ENCODE peak calls at places on chromosomes 5 and 9, in ten cellular contexts. E is cardiac muscle cell, F is IMR-90, B is brain microvascular endothelial cell, H is body of pancreas, T is stomach, W is left lung, J is BJ, R is bronchial epithelial cell, Z is A549. I is an unnamed sample.
A peak's percentile ranks its signal among the peaks of the same experiment; 100 is the strongest.

GRCh38 chr5:139495644-139496435 is 13.3 kb upstream of the STING1 start:
- DNase-seq in E (no peak), T (no peak), W (no peak), H (no peak), R (peak; percentile 88), B (peak; percentile 37), J (no peak), F (peak; percentile 89), Z (no peak), I (no peak)

GRCh38 chr9:4741365-4742031 is 496 bp upstream of the AK3 start:
- DNase-seq in F (no peak), R (peak; percentile 15), T (peak; percentile 52), B (no peak), W (peak; percentile 79), J (no peak), H (peak; percentile 56), E (peak; percentile 54), Z (no peak), I (no peak)

GRCh38 chr9:89022071-89022721 is 30.9 kb downstream of the S1PR3 start:
- DNase-seq in H (no peak), B (peak; percentile 92), J (no peak), F (peak; percentile 26), Z (no peak), E (peak; percentile 42), T (peak; percentile 86), R (peak; percentile 73), W (peak; percentile 83), I (no peak)

GRCh38 chr5:761206-761771 is 23.2 kb downstream of the ZDHHC11B start:
- DNase-seq in E (no peak), T (peak; percentile 23), Z (no peak), B (no peak), W (peak; percentile 55), H (peak; percentile 10), R (no peak), J (no peak), F (no peak), I (no peak)

GRCh38 chr9:81363916-81364480 is 325.3 kb downstream of the TLE1 start:
- DNase-seq in J (no peak), Z (no peak), F (no peak), W (no peak), R (no peak), H (no peak), B (no peak), E (no peak), T (no peak), I (no peak)

GRCh38 chr9:127714020-127714835 is 1.2 kb downstream of the PTRH1 start:
- DNase-seq in J (no peak), W (no peak), E (no peak), Z (no peak), B (no peak), R (no peak), H (no peak), T (no peak), F (no peak), I (no peak)

GRCh38 chr5:38384396-38384795 is 126.0 kb downstream of the EGFLAM start:
- DNase-seq in W (no peak), E (no peak), T (no peak), H (no peak), J (no peak), F (no peak), R (no peak), Z (no peak), B (no peak), I (no peak)

GRCh38 chr5:65506961-65507360 is 25.2 kb upstream of the ADAMTS6 start:
- DNase-seq in T (no peak), Z (no peak), J (peak; percentile 46), B (peak; percentile 14), E (no peak), W (no peak), F (peak; percentile 65), R (peak; percentile 10), H (no peak), I (no peak)

GRCh38 chr5:72377920-72378635 is 57.9 kb downstream of the PTCD2 start:
- DNase-seq in H (no peak), B (no peak), E (no peak), T (no peak), W (no peak), J (no peak), Z (no peak), F (no peak), R (peak; percentile 61), I (no peak)

GRCh38 chr9:22829236-22829635 is 382.6 kb downstream of the DMRTA1 start:
- DNase-seq in T (no peak), J (no peak), F (no peak), B (no peak), R (no peak), E (no peak), Z (no peak), W (no peak), H (no peak), I (no peak)

GRCh38 chr9:13857521-13857920 is 456.4 kb downstream of the NFIB start:
- DNase-seq in Z (no peak), F (peak; percentile 61), W (no peak), H (no peak), E (no peak), B (peak; percentile 2), J (no peak), T (no peak), R (peak; percentile 65), I (no peak)

GRCh38 chr5:124111886-124112285 is 599.9 kb downstream of the CSNK1G3 start:
- DNase-seq in W (no peak), F (peak; percentile 11), R (peak; percentile 83), B (no peak), E (no peak), H (no peak), T (no peak), J (no peak), Z (no peak), I (no peak)

GRCh38 chr5:57176350-57176857 is 2.5 kb downstream of the GPBP1 start:
- DNase-seq in R (peak; percentile 60), B (no peak), H (no peak), Z (no peak), E (no peak), J (peak; percentile 26), F (peak; percentile 80), T (no peak), W (no peak), I (no peak)

GRCh38 chr5:90421136-90421535 is 11.6 kb upstream of the CETN3 start:
- DNase-seq in B (no peak), T (peak; percentile 29), F (peak; percentile 6), Z (peak; percentile 37), R (peak; percentile 23), W (no peak), E (peak; percentile 63), J (no peak), H (peak; percentile 25), I (no peak)

GRCh38 chr9:28976250-28976649 is 1403.0 kb upstream of the C9orf72 start:
- DNase-seq in R (no peak), B (no peak), T (no peak), J (no peak), F (no peak), W (no peak), H (no peak), Z (no peak), E (no peak), I (no peak)

GRCh38 chr9:28970241-28970654 is 1397.0 kb upstream of the C9orf72 start:
- DNase-seq in B (no peak), H (no peak), E (no peak), F (no peak), R (no peak), T (no peak), J (no peak), Z (no peak), W (no peak), I (no peak)

GRCh38 chr9:28976684-28977083 is 1403.4 kb upstream of the C9orf72 start:
- DNase-seq in W (no peak), J (no peak), E (no peak), F (no peak), T (no peak), R (no peak), B (no peak), Z (no peak), H (no peak), I (no peak)

GRCh38 chr9:28971881-28972280 is 1398.6 kb upstream of the C9orf72 start:
- DNase-seq in R (no peak), T (no peak), W (no peak), J (no peak), Z (peak; percentile 13), B (no peak), F (no peak), E (no peak), H (no peak), I (no peak)
- TF ChIP-seq CTCF in R (no peak), T (no peak), W (no peak), J (no peak), Z (no peak), B (no peak), F (no peak), E (no peak), H (no peak), I (no peak)

GRCh38 chr5:172770675-172771438 is at the start of gene DUSP1:
- DNase-seq in H (peak; percentile 100), T (peak; percentile 100), Z (peak; percentile 99), R (peak; percentile 82), B (peak; percentile 98), W (peak; percentile 100), J (peak; percentile 82), F (peak; percentile 98), E (peak; percentile 99), I (peak; percentile 99)
- TF ChIP-seq CTCF in H (peak; percentile 54), T (no peak), Z (peak; percentile 27), R (peak; percentile 44), B (peak; percentile 4), W (peak; percentile 9), J (peak; percentile 31), F (no peak), E (peak; percentile 22), I (no peak)

GRCh38 chr9:9598723-9599122 is 1014.1 kb downstream of the PTPRD start:
- DNase-seq in Z (no peak), R (no peak), H (no peak), B (no peak), F (no peak), W (no peak), T (no peak), J (no peak), E (no peak), I (no peak)
- TF ChIP-seq CTCF in Z (no peak), R (no peak), H (no peak), B (no peak), F (no peak), W (no peak), T (no peak), J (no peak), E (no peak), I (no peak)

GRCh38 chr5:29134418-29134817 is 2059.1 kb upstream of the CDH6 start:
- DNase-seq in W (no peak), Z (no peak), T (no peak), B (no peak), E (no peak), J (no peak), H (no peak), F (no peak), R (no peak), I (no peak)
- TF ChIP-seq CTCF in W (no peak), Z (no peak), T (no peak), B (no peak), E (no peak), J (no peak), H (no peak), F (no peak), R (no peak), I (no peak)